ENCODE peak calls at places on chromosomes 13 and 19, in seven cellular contexts. M is retinal pigment epithelial cell, Y is breast epithelium, F is OCI-LY7, E is upper lobe of left lung, C is AG04449, A is IMR-90. G is an unnamed sample.

GRCh38 chr13:57630661-57631606 is 610 bp upstream of the PCDH17 start:
- DNase-seq in Y (no peak), A (no peak), C (no peak), M (no peak), E (no peak), F (no peak), G (no peak)

GRCh38 chr19:4042731-4043082 is 24.0 kb downstream of the ZBTB7A start:
- DNase-seq in M (no peak), F (no peak), A (no peak), E (peak), C (no peak), Y (peak), G (no peak)

GRCh38 chr19:53019684-53020083 is 6.0 kb downstream of the ERVV-1 start:
- DNase-seq in C (no peak), E (no peak), A (no peak), M (no peak), Y (no peak), F (peak), G (no peak)

GRCh38 chr19:29381353-29382203 is 144.2 kb upstream of the VSTM2B start:
- DNase-seq in M (no peak), A (no peak), Y (peak), F (no peak), E (peak), C (no peak), G (no peak)

GRCh38 chr13:24274452-24274971 is 34.9 kb upstream of the C1QTNF9 start:
- DNase-seq in Y (no peak), A (peak), C (no peak), E (peak), F (peak), M (no peak), G (no peak)

GRCh38 chr13:73189365-73189764 is 130.6 kb downstream of the KLF5 start:
- DNase-seq in A (no peak), M (no peak), E (no peak), Y (no peak), C (no peak), F (no peak), G (no peak)

GRCh38 chr13:33140161-33140560 is 123.9 kb downstream of the KL start:
- DNase-seq in C (no peak), A (peak), Y (no peak), M (no peak), E (no peak), F (no peak), G (no peak)

GRCh38 chr13:96796234-96796633 is 198.0 kb downstream of the OXGR1 start:
- DNase-seq in Y (no peak), A (no peak), M (no peak), E (no peak), C (no peak), F (no peak), G (no peak)

GRCh38 chr13:75181906-75182305 is 300.1 kb downstream of the TBC1D4 start:
- DNase-seq in F (no peak), Y (no peak), A (peak), C (no peak), E (no peak), M (peak), G (peak)

GRCh38 chr19:55519461-55520311 is 17.2 kb downstream of the SBK2 start:
- DNase-seq in E (no peak), Y (no peak), M (no peak), F (no peak), C (peak), A (peak), G (no peak)

GRCh38 chr13:72696590-72696989 is 30.8 kb downstream of the MZT1 start:
- DNase-seq in C (no peak), E (no peak), M (no peak), F (no peak), A (peak), Y (no peak), G (no peak)

GRCh38 chr13:30049692-30050091 is 199.3 kb upstream of the UBL3 start:
- DNase-seq in Y (no peak), F (no peak), C (no peak), A (no peak), M (no peak), E (no peak), G (no peak)

GRCh38 chr13:49610176-49610575 is 18.1 kb upstream of the ARL11 start:
- DNase-seq in E (no peak), Y (no peak), F (peak), M (no peak), A (no peak), C (no peak), G (no peak)

GRCh38 chr19:49884760-49885159 is 7.3 kb downstream of the TBC1D17 start:
- DNase-seq in A (no peak), F (no peak), Y (no peak), C (no peak), E (no peak), M (no peak), G (no peak)

GRCh38 chr13:77563110-77563509 is 27.6 kb downstream of the SCEL start:
- DNase-seq in E (no peak), M (no peak), Y (no peak), F (no peak), C (no peak), A (peak), G (no peak)

GRCh38 chr13:26502826-26503225 is 54.7 kb upstream of the WASF3 start:
- DNase-seq in M (peak), A (peak), C (no peak), E (no peak), Y (no peak), F (no peak), G (no peak)

GRCh38 chr19:919157-920050 is 2.3 kb downstream of the KISS1R start:
- DNase-seq in A (no peak), Y (no peak), E (no peak), M (no peak), F (no peak), C (no peak), G (no peak)

GRCh38 chr19:50322931-50323781 is 6.0 kb downstream of the KCNC3 start:
- DNase-seq in C (no peak), F (no peak), E (no peak), M (no peak), Y (no peak), A (no peak), G (no peak)

GRCh38 chr19:21362291-21362690 is 3.5 kb downstream of the ZNF738 start:
- DNase-seq in E (no peak), M (no peak), C (no peak), F (no peak), Y (no peak), A (no peak), G (no peak)

GRCh38 chr13:94556016-94556415 is 39.9 kb downstream of the TGDS start:
- DNase-seq in F (no peak), Y (no peak), C (no peak), E (no peak), M (no peak), A (no peak), G (no peak)

GRCh38 chr19:47518139-47518538 is 3.3 kb upstream of the NAPA start:
- DNase-seq in M (no peak), C (no peak), F (peak), E (no peak), A (no peak), Y (no peak), G (no peak)

GRCh38 chr13:74258951-74259350 is 124.7 kb upstream of the KLF12 start:
- DNase-seq in F (no peak), A (no peak), Y (no peak), E (no peak), C (no peak), M (no peak), G (no peak)

GRCh38 chr13:107562222-107562621 is 653.1 kb downstream of the LIG4 start:
- DNase-seq in F (no peak), E (no peak), A (no peak), M (no peak), C (no peak), Y (no peak), G (no peak)

GRCh38 chr19:7515471-7516226 is at the start of gene ZNF358:
- DNase-seq in E (peak), M (no peak), F (no peak), A (peak), C (no peak), Y (no peak), G (no peak)

GRCh38 chr13:98220188-98220765 is 43.2 kb upstream of the RNF113B start:
- DNase-seq in A (no peak), E (no peak), C (no peak), M (no peak), Y (no peak), F (no peak), G (no peak)

DNA sequence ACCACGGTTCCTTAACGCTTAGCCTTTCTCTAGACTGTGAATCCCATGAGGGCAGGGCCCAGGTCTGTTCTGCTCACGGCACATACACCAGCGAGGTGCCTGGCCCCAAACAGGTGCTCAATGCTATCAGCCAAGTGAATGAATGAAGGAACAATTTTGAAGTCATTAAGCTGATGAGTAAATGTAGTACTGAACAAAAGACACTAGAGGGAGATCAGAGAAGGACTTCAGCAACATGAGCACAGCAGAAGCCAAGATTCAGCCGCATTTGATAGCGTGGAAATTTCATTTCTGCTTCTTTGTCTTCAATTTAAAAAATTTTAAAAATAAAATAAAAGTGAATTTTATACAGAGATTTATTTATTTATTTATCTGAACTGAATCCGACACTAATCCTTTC is 20.1 kb upstream of the MYO16 start:
- DNase-seq in A (peak), F (no peak), M (no peak), E (no peak), Y (no peak), C (peak), G (no peak)
- TF ChIP-seq CTCF in A (peak), F (peak), M (peak), E (no peak), Y (peak), C (peak), G (peak)

GRCh38 chr19:13008926-13009787 is 13.9 kb downstream of the NFIX start:
- DNase-seq in F (no peak), A (no peak), M (no peak), E (peak), C (no peak), Y (no peak), G (no peak)

GRCh38 chr19:13012390-13012689 is 17.1 kb downstream of the NFIX start:
- DNase-seq in C (no peak), F (no peak), Y (no peak), E (no peak), A (no peak), M (no peak), G (no peak)

GRCh38 chr19:13010992-13011652 is 15.8 kb downstream of the NFIX start:
- DNase-seq in Y (no peak), F (no peak), C (no peak), E (no peak), M (no peak), A (no peak), G (no peak)

GRCh38 chr19:13011653-13012389 is 16.5 kb downstream of the NFIX start:
- DNase-seq in F (no peak), A (no peak), C (no peak), M (no peak), E (no peak), Y (no peak), G (no peak)

GRCh38 chr19:13010038-13010991 is 15.0 kb downstream of the NFIX start:
- DNase-seq in C (no peak), F (no peak), M (no peak), Y (peak), E (peak), A (no peak), G (no peak)
- H3K4me3 ChIP-seq in C (no peak), F (no peak), M (no peak), Y (no peak), E (no peak), A (no peak), G (no peak)

DNA sequence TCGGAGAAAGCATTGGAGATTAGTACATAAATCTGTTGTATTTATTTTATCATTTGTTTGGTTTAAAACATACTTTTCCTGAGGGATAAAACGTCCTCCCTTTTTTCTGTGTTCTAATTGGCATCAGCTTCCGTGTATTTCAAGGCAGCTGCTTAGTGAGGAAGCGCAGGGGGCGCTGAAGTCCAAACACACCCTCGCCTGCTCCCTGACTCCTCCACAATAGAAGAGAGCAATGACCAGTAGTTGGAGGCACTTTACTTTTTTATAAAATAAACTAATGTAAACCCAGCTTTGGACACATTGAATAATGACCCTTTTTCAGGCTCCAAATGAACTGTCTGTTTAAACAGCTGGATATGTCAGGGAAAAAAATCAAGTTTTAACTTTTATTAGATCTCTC is 79.9 kb downstream of the RNASEH2B start:
- DNase-seq in A (no peak), F (no peak), Y (no peak), C (no peak), M (no peak), E (no peak), G (no peak)
- TF ChIP-seq CTCF in A (peak), F (no peak), Y (no peak), C (no peak), M (peak), E (no peak), G (peak)

DNA sequence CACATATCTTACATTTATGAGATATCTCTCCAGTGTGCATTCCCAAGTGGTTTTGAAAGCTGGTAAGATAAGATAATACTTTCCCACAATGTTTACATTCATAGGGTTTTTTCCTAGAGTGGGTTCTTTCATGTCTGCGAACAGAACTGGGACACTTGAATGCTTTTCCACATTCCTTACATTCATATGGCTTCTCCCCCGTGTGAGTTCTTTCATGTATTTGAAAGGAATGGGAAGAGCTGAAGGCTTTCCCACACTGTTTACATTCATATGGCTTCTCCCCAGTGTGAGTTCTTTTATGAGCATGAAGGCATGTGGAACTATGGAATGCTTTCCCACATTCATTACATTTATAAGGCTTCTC is 19.7 kb downstream of the ZNF433 start:
- DNase-seq in M (no peak), Y (no peak), A (no peak), C (no peak), F (no peak), E (no peak), G (no peak)
- H3K4me3 ChIP-seq in M (no peak), Y (no peak), A (no peak), C (no peak), F (no peak), E (no peak), G (no peak)

DNA sequence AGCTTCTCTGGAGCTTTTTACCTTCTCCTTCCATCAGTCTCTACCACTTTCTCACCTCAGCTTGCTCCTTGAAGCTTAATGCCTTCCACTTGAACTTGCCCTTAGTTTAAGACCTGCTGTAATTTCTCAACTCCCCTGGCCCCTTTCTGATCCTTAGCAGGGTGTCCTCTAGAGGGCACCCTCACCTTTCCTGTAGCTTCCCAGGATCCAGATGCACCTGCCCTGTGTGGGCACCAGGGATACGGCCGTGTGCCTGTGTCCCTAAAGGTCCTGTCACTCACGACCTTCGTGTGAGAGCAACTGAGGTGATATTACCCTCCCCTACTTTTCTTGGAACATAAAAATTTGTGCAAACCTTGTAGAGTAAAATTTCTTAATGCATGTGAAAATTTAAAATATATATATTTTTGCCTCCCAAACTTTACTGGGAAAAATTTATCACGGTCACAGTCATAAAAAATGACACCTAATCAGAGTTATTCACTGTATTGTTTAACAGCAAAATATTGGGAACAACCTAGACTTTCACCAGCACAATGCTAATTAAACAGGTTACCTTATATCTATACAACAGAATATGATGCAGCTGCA is 46.4 kb downstream of the PSG3 start:
- DNase-seq in F (peak), C (no peak), A (peak), Y (no peak), M (peak), E (no peak), G (peak)
- TF ChIP-seq CTCF in F (peak), C (peak), A (peak), Y (no peak), M (peak), E (peak), G (peak)

G was measured in epithelial cell of proximal tubule.